ENCODE peak calls at places on chromosomes 12 and 14, in ten cellular contexts. One of them, this sample, is unnamed.

GRCh38 chr14:77098470-77099353 is 654 bp downstream of the CIPC start:
- DNase-seq in uterus: peak
- DNase-seq in gastrocnemius medialis: peak
- DNase-seq in body of pancreas: peak
- DNase-seq in spleen: no peak
- DNase-seq in prostate gland: peak
- DNase-seq in HepG2: no peak
- DNase-seq in A549: no peak
- DNase-seq in right lobe of liver: peak
- DNase-seq in transverse colon: peak
- DNase-seq in this sample: no peak

GRCh38 chr12:11906284-11906935 is 164.3 kb upstream of the BCL2L14 start:
- DNase-seq in uterus: no peak
- DNase-seq in gastrocnemius medialis: no peak
- DNase-seq in body of pancreas: no peak
- DNase-seq in spleen: no peak
- DNase-seq in prostate gland: no peak
- DNase-seq in HepG2: no peak
- DNase-seq in A549: no peak
- DNase-seq in right lobe of liver: no peak
- DNase-seq in transverse colon: no peak
- DNase-seq in this sample: no peak

GRCh38 chr12:74980510-74980909 is 229.1 kb downstream of the KCNC2 start:
- DNase-seq in uterus: no peak
- DNase-seq in gastrocnemius medialis: no peak
- DNase-seq in body of pancreas: no peak
- DNase-seq in spleen: no peak
- DNase-seq in prostate gland: peak
- DNase-seq in HepG2: no peak
- DNase-seq in A549: peak
- DNase-seq in right lobe of liver: no peak
- DNase-seq in transverse colon: no peak
- DNase-seq in this sample: no peak

GRCh38 chr12:24909667-24910066 is 39.2 kb downstream of the BCAT1 start:
- DNase-seq in uterus: no peak
- DNase-seq in gastrocnemius medialis: no peak
- DNase-seq in body of pancreas: peak
- DNase-seq in spleen: no peak
- DNase-seq in prostate gland: no peak
- DNase-seq in HepG2: no peak
- DNase-seq in A549: peak
- DNase-seq in right lobe of liver: peak
- DNase-seq in transverse colon: peak
- DNase-seq in this sample: peak

GRCh38 chr14:89037065-89037464 is 212.6 kb downstream of the TTC8 start:
- DNase-seq in uterus: no peak
- DNase-seq in gastrocnemius medialis: no peak
- DNase-seq in body of pancreas: no peak
- DNase-seq in spleen: no peak
- DNase-seq in prostate gland: no peak
- DNase-seq in HepG2: no peak
- DNase-seq in A549: no peak
- DNase-seq in right lobe of liver: no peak
- DNase-seq in transverse colon: no peak
- DNase-seq in this sample: no peak

GRCh38 chr14:95265106-95266094 is 54.3 kb downstream of the CLMN start:
- DNase-seq in uterus: peak
- DNase-seq in gastrocnemius medialis: peak
- DNase-seq in body of pancreas: peak
- DNase-seq in spleen: no peak
- DNase-seq in prostate gland: peak
- DNase-seq in HepG2: peak
- DNase-seq in A549: peak
- DNase-seq in right lobe of liver: peak
- DNase-seq in transverse colon: peak
- DNase-seq in this sample: peak

GRCh38 chr14:99899578-99900178 is 106.5 kb downstream of the EML1 start:
- DNase-seq in uterus: no peak
- DNase-seq in gastrocnemius medialis: no peak
- DNase-seq in body of pancreas: no peak
- DNase-seq in spleen: no peak
- DNase-seq in prostate gland: no peak
- DNase-seq in HepG2: no peak
- DNase-seq in A549: peak
- DNase-seq in right lobe of liver: no peak
- DNase-seq in transverse colon: no peak
- DNase-seq in this sample: no peak

GRCh38 chr14:26281280-26281998 is 316.4 kb downstream of the NOVA1 start:
- DNase-seq in uterus: no peak
- DNase-seq in gastrocnemius medialis: no peak
- DNase-seq in body of pancreas: no peak
- DNase-seq in spleen: no peak
- DNase-seq in prostate gland: no peak
- DNase-seq in HepG2: peak
- DNase-seq in A549: peak
- DNase-seq in right lobe of liver: no peak
- DNase-seq in transverse colon: no peak
- DNase-seq in this sample: peak

GRCh38 chr12:26799741-26800140 is 33.3 kb downstream of the ITPR2 start:
- DNase-seq in uterus: no peak
- DNase-seq in gastrocnemius medialis: no peak
- DNase-seq in body of pancreas: no peak
- DNase-seq in spleen: no peak
- DNase-seq in prostate gland: no peak
- DNase-seq in HepG2: no peak
- DNase-seq in A549: no peak
- DNase-seq in right lobe of liver: no peak
- DNase-seq in transverse colon: no peak
- DNase-seq in this sample: no peak

GRCh38 chr14:72771561-72771960 is 122.3 kb downstream of the DPF3 start:
- DNase-seq in uterus: no peak
- DNase-seq in gastrocnemius medialis: no peak
- DNase-seq in body of pancreas: no peak
- DNase-seq in spleen: no peak
- DNase-seq in prostate gland: no peak
- DNase-seq in HepG2: no peak
- DNase-seq in A549: no peak
- DNase-seq in right lobe of liver: no peak
- DNase-seq in transverse colon: peak
- DNase-seq in this sample: no peak

GRCh38 chr14:101354726-101355125 is 206.6 kb upstream of the DIO3 start:
- DNase-seq in uterus: peak
- DNase-seq in gastrocnemius medialis: no peak
- DNase-seq in body of pancreas: peak
- DNase-seq in spleen: no peak
- DNase-seq in prostate gland: no peak
- DNase-seq in HepG2: no peak
- DNase-seq in A549: no peak
- DNase-seq in right lobe of liver: no peak
- DNase-seq in transverse colon: no peak
- DNase-seq in this sample: no peak

GRCh38 chr14:52007637-52008036 is 18.3 kb downstream of the RTRAF start:
- DNase-seq in uterus: no peak
- DNase-seq in gastrocnemius medialis: no peak
- DNase-seq in body of pancreas: no peak
- DNase-seq in spleen: no peak
- DNase-seq in prostate gland: no peak
- DNase-seq in HepG2: peak
- DNase-seq in A549: no peak
- DNase-seq in right lobe of liver: no peak
- DNase-seq in transverse colon: no peak
- DNase-seq in this sample: no peak

GRCh38 chr14:60648169-60648933 is 926 bp downstream of the SIX1 start:
- DNase-seq in uterus: no peak
- DNase-seq in gastrocnemius medialis: no peak
- DNase-seq in body of pancreas: no peak
- DNase-seq in spleen: no peak
- DNase-seq in prostate gland: no peak
- DNase-seq in HepG2: no peak
- DNase-seq in A549: peak
- DNase-seq in right lobe of liver: no peak
- DNase-seq in transverse colon: no peak
- DNase-seq in this sample: no peak

GRCh38 chr14:93723001-93723400 is 65.3 kb downstream of the PRIMA1 start:
- DNase-seq in uterus: no peak
- DNase-seq in gastrocnemius medialis: no peak
- DNase-seq in body of pancreas: no peak
- DNase-seq in spleen: no peak
- DNase-seq in prostate gland: no peak
- DNase-seq in HepG2: no peak
- DNase-seq in A549: no peak
- DNase-seq in right lobe of liver: no peak
- DNase-seq in transverse colon: no peak
- DNase-seq in this sample: no peak

GRCh38 chr12:127174881-127175280 is 1092.1 kb upstream of the TMEM132C start:
- DNase-seq in uterus: no peak
- DNase-seq in gastrocnemius medialis: no peak
- DNase-seq in body of pancreas: no peak
- DNase-seq in spleen: no peak
- DNase-seq in prostate gland: no peak
- DNase-seq in HepG2: no peak
- DNase-seq in A549: no peak
- DNase-seq in right lobe of liver: no peak
- DNase-seq in transverse colon: no peak
- DNase-seq in this sample: no peak

DNA sequence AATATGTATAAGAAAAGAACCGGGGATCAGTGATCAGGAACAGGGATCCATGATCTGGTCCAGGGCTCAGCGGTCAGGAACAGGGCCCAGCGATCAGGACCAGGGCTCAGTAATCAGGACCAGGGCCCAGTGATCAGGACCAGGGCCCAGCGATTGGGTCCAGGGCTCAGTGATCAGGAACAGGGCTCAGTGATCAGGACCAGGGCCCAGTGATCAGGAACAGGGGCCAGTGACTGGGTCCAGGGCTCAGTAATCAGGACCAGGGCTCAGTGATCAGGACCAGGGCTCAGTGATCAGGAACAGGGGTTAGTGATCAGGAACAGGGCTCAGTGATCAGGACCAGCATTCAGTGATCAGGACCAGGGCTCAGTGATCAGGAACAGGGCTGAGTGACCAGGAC is 56.3 kb downstream of the TMEM121 start:
- DNase-seq in uterus: no peak
- DNase-seq in gastrocnemius medialis: no peak
- DNase-seq in body of pancreas: no peak
- DNase-seq in spleen: peak
- DNase-seq in prostate gland: no peak
- DNase-seq in HepG2: peak
- DNase-seq in A549: no peak
- DNase-seq in right lobe of liver: no peak
- DNase-seq in transverse colon: peak
- DNase-seq in this sample: no peak
- TF ChIP-seq POLR2A in uterus: no peak
- TF ChIP-seq POLR2A in gastrocnemius medialis: no peak
- TF ChIP-seq POLR2A in body of pancreas: no peak
- TF ChIP-seq POLR2A in spleen: no peak
- TF ChIP-seq POLR2A in prostate gland: no peak
- TF ChIP-seq POLR2A in HepG2: no peak
- TF ChIP-seq POLR2A in A549: no peak
- TF ChIP-seq POLR2A in right lobe of liver: no peak
- TF ChIP-seq POLR2A in transverse colon: no peak
- TF ChIP-seq POLR2A in this sample: no peak

GRCh38 chr12:28012333-28012918 is 39.9 kb upstream of the PTHLH start:
- DNase-seq in uterus: no peak
- DNase-seq in gastrocnemius medialis: no peak
- DNase-seq in body of pancreas: no peak
- DNase-seq in spleen: no peak
- DNase-seq in prostate gland: no peak
- DNase-seq in HepG2: no peak
- DNase-seq in A549: no peak
- DNase-seq in right lobe of liver: no peak
- DNase-seq in transverse colon: no peak
- DNase-seq in this sample: no peak
- TF ChIP-seq POLR2A in uterus: no peak
- TF ChIP-seq POLR2A in gastrocnemius medialis: no peak
- TF ChIP-seq POLR2A in body of pancreas: no peak
- TF ChIP-seq POLR2A in spleen: no peak
- TF ChIP-seq POLR2A in prostate gland: no peak
- TF ChIP-seq POLR2A in HepG2: no peak
- TF ChIP-seq POLR2A in A549: no peak
- TF ChIP-seq POLR2A in right lobe of liver: no peak
- TF ChIP-seq POLR2A in transverse colon: no peak
- TF ChIP-seq POLR2A in this sample: no peak

DNA sequence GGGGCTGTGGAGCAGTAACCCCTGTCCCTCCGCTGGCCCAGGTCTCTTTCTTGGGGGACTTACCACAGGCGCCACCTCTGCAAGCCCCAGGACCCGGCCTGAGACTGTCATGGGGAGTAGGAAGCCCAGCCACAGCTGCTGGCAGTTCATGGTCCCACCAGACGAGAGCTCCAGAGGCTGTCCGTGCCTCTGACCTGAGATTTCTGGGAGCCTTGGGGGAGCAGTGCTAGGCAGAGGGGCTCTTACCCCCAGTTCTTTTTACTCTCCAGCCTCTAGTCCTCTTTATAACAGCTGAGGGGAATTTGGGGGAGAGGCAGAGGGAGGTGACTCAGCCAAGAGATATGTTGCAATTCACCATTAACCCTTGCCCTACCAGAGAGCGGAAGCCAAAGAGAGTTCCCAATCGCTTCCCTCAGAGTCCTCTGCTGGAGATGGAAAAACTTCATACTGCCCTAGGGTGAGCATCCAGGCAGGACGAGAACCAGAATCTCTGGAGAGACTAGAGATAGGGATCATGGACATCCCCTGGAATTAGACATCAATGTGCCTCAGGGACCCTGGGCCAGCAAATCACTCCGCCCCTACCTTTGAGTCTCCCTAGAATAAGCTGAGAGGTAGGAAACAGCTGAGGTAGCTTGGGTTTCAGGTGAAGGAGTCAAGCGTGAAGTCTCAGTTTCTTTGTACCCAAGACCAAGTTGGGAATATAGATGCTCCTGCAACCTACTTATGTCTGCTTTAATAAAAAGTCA is at the start of gene MMP19:
- DNase-seq in uterus: peak
- DNase-seq in gastrocnemius medialis: no peak
- DNase-seq in body of pancreas: no peak
- DNase-seq in spleen: peak
- DNase-seq in prostate gland: no peak
- DNase-seq in HepG2: peak
- DNase-seq in A549: peak
- DNase-seq in right lobe of liver: no peak
- DNase-seq in transverse colon: no peak
- DNase-seq in this sample: no peak
- TF ChIP-seq POLR2A in uterus: peak
- TF ChIP-seq POLR2A in gastrocnemius medialis: peak
- TF ChIP-seq POLR2A in body of pancreas: peak
- TF ChIP-seq POLR2A in spleen: peak
- TF ChIP-seq POLR2A in prostate gland: no peak
- TF ChIP-seq POLR2A in HepG2: no peak
- TF ChIP-seq POLR2A in A549: no peak
- TF ChIP-seq POLR2A in right lobe of liver: peak
- TF ChIP-seq POLR2A in transverse colon: peak
- TF ChIP-seq POLR2A in this sample: peak

DNA sequence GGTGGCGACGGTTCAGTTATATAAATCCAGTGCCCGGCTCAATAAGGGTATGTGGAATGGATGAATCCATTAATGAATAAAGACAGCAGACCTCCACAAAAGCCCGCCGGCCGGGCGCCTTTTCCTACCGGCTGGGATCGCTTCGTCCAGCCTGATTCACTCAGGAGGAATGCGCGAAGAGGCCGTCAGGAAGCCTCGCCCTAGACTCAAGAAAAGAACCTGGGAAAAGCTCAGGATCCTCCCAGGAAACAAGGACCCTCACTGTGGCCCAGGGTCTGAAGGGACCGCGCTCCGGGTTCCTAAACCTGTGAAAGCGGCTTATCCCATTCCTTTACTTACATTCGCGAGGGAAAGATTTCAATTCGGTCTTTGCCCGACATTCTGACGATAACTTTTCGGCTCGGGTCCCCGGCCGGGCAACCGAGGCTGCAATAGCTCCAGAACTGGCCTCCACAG is 257 bp downstream of the ATP6V1D start:
- DNase-seq in uterus: no peak
- DNase-seq in gastrocnemius medialis: no peak
- DNase-seq in body of pancreas: peak
- DNase-seq in spleen: peak
- DNase-seq in prostate gland: no peak
- DNase-seq in HepG2: peak
- DNase-seq in A549: no peak
- DNase-seq in right lobe of liver: peak
- DNase-seq in transverse colon: peak
- DNase-seq in this sample: peak
- TF ChIP-seq POLR2A in uterus: peak
- TF ChIP-seq POLR2A in gastrocnemius medialis: peak
- TF ChIP-seq POLR2A in body of pancreas: peak
- TF ChIP-seq POLR2A in spleen: no peak
- TF ChIP-seq POLR2A in prostate gland: peak
- TF ChIP-seq POLR2A in HepG2: no peak
- TF ChIP-seq POLR2A in A549: no peak
- TF ChIP-seq POLR2A in right lobe of liver: peak
- TF ChIP-seq POLR2A in transverse colon: peak
- TF ChIP-seq POLR2A in this sample: peak